ENCODE peak calls at places on chromosomes 3 and 15, in four cellular contexts. W, T, L and D are unnamed samples.

GRCh38 chr3:162034368-162034767 is 537.8 kb downstream of the OTOL1 start:
- DNase-seq in W (no peak), T (no peak), L (no peak), D (no peak)

GRCh38 chr3:184417619-184418327 is 37.9 kb downstream of the CHRD start:
- DNase-seq in W (peak), T (peak), L (peak), D (peak)

GRCh38 chr3:87145553-87145952 is 81.6 kb upstream of the CHMP2B start:
- DNase-seq in L (peak), T (peak), W (peak), D (no peak)

GRCh38 chr3:9008550-9009255 is 45.4 kb upstream of the RAD18 start:
- DNase-seq in W (no peak), L (no peak), T (no peak), D (no peak)

GRCh38 chr3:172378439-172378838 is 69.8 kb downstream of the GHSR start:
- DNase-seq in T (no peak), L (no peak), W (no peak), D (no peak)

GRCh38 chr3:127064391-127065137 is 81.6 kb downstream of the PLXNA1 start:
- DNase-seq in L (no peak), T (peak), W (no peak), D (no peak)

GRCh38 chr3:59498995-59499394 is 449.2 kb upstream of the CFAP20DC start:
- DNase-seq in W (no peak), T (no peak), L (no peak), D (no peak)

GRCh38 chr15:64779630-64780029 is 4.2 kb upstream of the RBPMS2 start:
- DNase-seq in W (no peak), L (no peak), T (no peak), D (no peak)

GRCh38 chr15:28955160-28955502 is 69.4 kb downstream of the APBA2 start:
- DNase-seq in W (no peak), T (no peak), L (no peak), D (no peak)

GRCh38 chr15:91456921-91457320 is 356.9 kb downstream of the SV2B start:
- DNase-seq in L (no peak), W (no peak), T (no peak), D (no peak)

GRCh38 chr3:173617490-173617889 is 219.9 kb downstream of the NLGN1 start:
- DNase-seq in L (no peak), W (no peak), T (no peak), D (no peak)

GRCh38 chr3:149283401-149283800 is 50.0 kb downstream of the TM4SF18 start:
- DNase-seq in L (no peak), W (no peak), T (no peak), D (no peak)

GRCh38 chr3:37054370-37054769 is 61.1 kb downstream of the MLH1 start:
- DNase-seq in W (no peak), L (no peak), T (peak), D (peak)

GRCh38 chr3:82087958-82088357 is 326.5 kb upstream of the GBE1 start:
- DNase-seq in L (no peak), W (peak), T (no peak), D (peak)

GRCh38 chr15:99408236-99409096 is 157.2 kb downstream of the LRRC28 start:
- DNase-seq in T (no peak), W (no peak), L (no peak), D (no peak)

GRCh38 chr3:101010316-101010715 is 17.1 kb upstream of the ABI3BP start:
- DNase-seq in T (no peak), L (no peak), W (no peak), D (no peak)

GRCh38 chr3:67765575-67765974 is 111.2 kb upstream of the SUCLG2 start:
- DNase-seq in T (no peak), L (no peak), W (no peak), D (no peak)

GRCh38 chr15:36370735-36371115 is 208.7 kb upstream of the CDIN1 start:
- DNase-seq in T (peak), L (no peak), W (peak), D (no peak)

GRCh38 chr15:50363612-50364011 is 8.6 kb upstream of the GABPB1 start:
- DNase-seq in L (no peak), T (no peak), W (no peak), D (no peak)

GRCh38 chr15:29740692-29741311 is 81.5 kb downstream of the TJP1 start:
- DNase-seq in W (peak), T (no peak), L (peak), D (no peak)

GRCh38 chr15:87777054-87777498 is 479.5 kb downstream of the NTRK3 start:
- DNase-seq in L (no peak), T (no peak), W (no peak), D (no peak)

GRCh38 chr15:83092309-83092976 is 15.0 kb upstream of the TM6SF1 start:
- DNase-seq in T (no peak), W (no peak), L (no peak), D (no peak)
- TF ChIP-seq POLR2AphosphoS5 in T (no peak), W (no peak), L (no peak), D (no peak)

DNA sequence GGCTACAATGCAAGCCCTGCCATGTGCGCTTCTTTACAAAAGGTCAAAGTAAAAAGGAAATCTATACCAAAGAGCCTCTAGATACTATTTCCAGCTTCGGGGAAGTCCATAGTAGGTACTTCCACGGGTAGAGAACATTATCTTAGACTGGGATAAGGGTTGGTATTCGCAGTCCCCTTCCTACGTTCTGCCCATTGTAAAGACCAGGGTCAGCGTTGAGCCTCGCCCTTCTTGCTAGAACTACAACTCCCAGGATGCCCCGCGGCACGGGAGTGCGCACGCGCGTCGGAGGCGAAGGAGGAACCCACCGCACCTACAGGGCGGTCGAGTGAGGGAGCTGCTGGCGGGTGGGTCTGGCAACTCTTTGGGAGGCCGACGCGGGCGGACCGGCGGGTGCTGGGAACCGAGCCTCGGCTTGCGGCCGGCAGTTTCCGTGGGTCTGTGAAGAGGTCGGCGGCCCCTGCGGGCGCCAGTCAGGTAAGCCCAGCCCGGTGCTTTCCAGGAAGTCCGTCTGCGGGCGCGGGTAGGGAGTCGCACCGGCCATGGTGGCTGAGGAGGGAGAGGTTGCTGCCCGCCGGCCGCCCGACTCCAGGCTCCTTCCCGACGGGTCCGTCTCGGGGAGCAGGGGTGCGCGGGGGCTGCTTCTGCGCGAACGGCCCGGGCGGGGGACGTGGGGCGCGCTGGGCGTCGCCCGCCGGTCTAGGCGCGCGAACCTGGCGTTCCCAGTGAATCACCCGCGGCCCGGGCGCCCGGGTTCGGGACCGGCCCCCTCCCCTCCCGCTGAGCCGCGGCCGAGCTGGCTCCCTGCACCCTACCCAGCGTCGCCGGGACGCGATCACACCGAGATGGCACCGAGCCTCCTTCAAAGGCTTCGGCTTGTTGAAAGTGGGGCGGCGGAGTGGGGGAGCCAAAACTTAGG is at the start of gene TMOD3:
- DNase-seq in T (peak), W (peak), L (peak), D (peak)
- TF ChIP-seq REST in T (no peak), W (no peak), L (no peak), D (peak)

GRCh38 chr15:60392601-60392985 is 5.2 kb downstream of the ANXA2 start:
- DNase-seq in W (peak), L (peak), T (peak), D (no peak)

GRCh38 chr15:60389261-60390077 is 8.3 kb downstream of the ANXA2 start:
- DNase-seq in L (no peak), T (no peak), W (no peak), D (no peak)

GRCh38 chr15:60391722-60392340 is 6.0 kb downstream of the ANXA2 start:
- DNase-seq in L (no peak), W (no peak), T (no peak), D (no peak)

GRCh38 chr15:60390231-60390630 is 7.6 kb downstream of the ANXA2 start:
- DNase-seq in T (no peak), L (no peak), W (no peak), D (no peak)

DNA sequence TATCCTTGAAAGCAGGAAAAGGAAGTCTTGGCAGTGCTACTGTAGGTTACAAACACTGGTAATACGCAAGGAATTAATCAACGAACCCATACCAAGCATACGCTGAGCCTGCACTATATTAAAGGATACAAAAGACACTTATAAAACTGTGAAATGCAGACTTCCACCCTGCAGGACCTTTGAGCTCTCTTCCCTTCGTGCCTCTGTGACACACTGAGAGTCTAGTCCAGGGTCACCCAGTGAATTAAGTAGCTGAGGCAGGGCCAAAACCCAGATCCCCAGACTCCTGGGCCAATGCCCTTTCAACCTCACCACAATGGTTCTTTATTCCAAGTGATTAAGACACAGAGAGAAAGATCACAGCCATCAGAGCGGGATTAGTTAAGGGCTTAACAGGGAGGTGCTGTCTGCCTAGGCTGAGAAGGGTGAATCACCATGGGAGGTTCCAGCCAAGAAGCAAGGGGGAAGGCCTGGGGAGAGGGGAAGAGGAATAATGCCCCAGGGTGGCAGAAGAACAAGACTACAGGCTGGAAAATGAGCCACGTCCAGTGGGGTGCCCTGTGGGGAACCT is 6.8 kb downstream of the ANXA2 start:
- DNase-seq in L (peak), T (peak), W (peak), D (no peak)
- H3K4me3 ChIP-seq in L (no peak), T (peak), W (no peak), D (peak)

GRCh38 chr3:46882377-46883015 is 5.0 kb downstream of the PTH1R start:
- DNase-seq in W (no peak), T (no peak), L (peak), D (no peak)
- TF ChIP-seq POLR2AphosphoS5 in W (no peak), T (no peak), L (no peak), D (no peak)